ENCODE peak calls at places on chromosomes 1 and 21, in seven cellular contexts. H, G, V, D, N, O and L are unnamed samples.

GRCh38 chr1:227896710-227897655 is 50.7 kb downstream of the WNT9A start:
- DNase-seq in H (no peak), N (peak; percentile 11), D (no peak), O (peak; percentile 30), G (no peak), V (no peak), L (no peak)

GRCh38 chr1:159172599-159173291 is 1.3 kb downstream of the CADM3 start:
- DNase-seq in V (no peak), O (no peak), D (no peak), N (no peak), G (peak; percentile 23), H (no peak), L (no peak)

GRCh38 chr21:26067836-26068401 is 102.7 kb downstream of the APP start:
- DNase-seq in D (no peak), H (no peak), V (no peak), N (no peak), G (no peak), O (no peak), L (peak; percentile 15)

GRCh38 chr1:87176090-87176489 is 152.6 kb upstream of the LMO4 start:
- DNase-seq in V (no peak), H (no peak), G (no peak), O (no peak), N (no peak), D (no peak), L (no peak)

GRCh38 chr21:25887166-25887565 is 152.4 kb downstream of the GABPA start:
- DNase-seq in G (peak; percentile 68), N (no peak), V (no peak), O (no peak), H (no peak), D (no peak), L (no peak)

GRCh38 chr1:183205196-183205781 is 19.2 kb downstream of the LAMC2 start:
- DNase-seq in O (no peak), N (no peak), D (no peak), V (no peak), G (no peak), H (no peak), L (no peak)

GRCh38 chr1:157575744-157576143 is 22.1 kb downstream of the FCRL4 start:
- DNase-seq in O (no peak), H (no peak), N (no peak), V (no peak), G (no peak), D (no peak), L (peak; percentile 48)

GRCh38 chr21:38841472-38841871 is 35.7 kb downstream of the ETS2 start:
- DNase-seq in G (peak; percentile 13), V (no peak), O (no peak), N (no peak), D (no peak), H (no peak), L (no peak)

GRCh38 chr1:37471345-37472231 is 2.8 kb upstream of the ZC3H12A start:
- DNase-seq in O (peak; percentile 84), N (peak; percentile 88), D (peak; percentile 81), G (peak; percentile 83), V (peak; percentile 91), H (no peak), L (no peak)

GRCh38 chr21:43921602-43921978 is 56.6 kb downstream of the AGPAT3 start:
- DNase-seq in D (no peak), O (no peak), N (no peak), V (peak; percentile 59), G (no peak), H (no peak), L (peak; percentile 46)

GRCh38 chr1:60988827-60989363 is 93.5 kb upstream of the NFIA start:
- DNase-seq in D (no peak), H (no peak), G (no peak), O (no peak), V (no peak), N (no peak), L (no peak)

GRCh38 chr1:65175171-65176070 is 27.4 kb downstream of the AK4 start:
- DNase-seq in H (no peak), V (no peak), N (no peak), O (no peak), G (no peak), D (no peak), L (no peak)

GRCh38 chr1:86069757-86070145 is 86.8 kb downstream of the COL24A1 start:
- DNase-seq in G (no peak), D (no peak), V (no peak), H (no peak), O (no peak), N (no peak), L (no peak)

GRCh38 chr1:59296358-59297256 is at the start of gene FGGY:
- DNase-seq in V (peak; percentile 98), H (peak; percentile 11), O (peak; percentile 99), D (peak; percentile 97), G (peak; percentile 97), N (peak; percentile 98), L (peak; percentile 94)

GRCh38 chr1:217542136-217542777 is 88.6 kb downstream of the GPATCH2 start:
- DNase-seq in H (no peak), G (no peak), V (no peak), O (no peak), N (no peak), D (no peak), L (no peak)

GRCh38 chr1:9910080-9910424 is at the start of gene CTNNBIP1:
- DNase-seq in H (no peak), N (no peak), V (no peak), D (no peak), G (no peak), O (no peak), L (no peak)

GRCh38 chr1:79551321-79551720 is 544.8 kb upstream of the ADGRL4 start:
- DNase-seq in N (no peak), H (no peak), G (no peak), O (no peak), D (no peak), V (no peak), L (no peak)

GRCh38 chr1:244080343-244080929 is 29.4 kb downstream of the ZBTB18 start:
- DNase-seq in V (no peak), H (no peak), D (no peak), N (no peak), G (no peak), O (no peak), L (no peak)

GRCh38 chr1:23759277-23759676 is 16.0 kb downstream of the ELOA start:
- DNase-seq in G (no peak), N (no peak), H (no peak), V (no peak), D (peak; percentile 46), O (no peak), L (no peak)

GRCh38 chr21:44871576-44872265 is 1.8 kb downstream of the PTTG1IP start:
- DNase-seq in D (peak; percentile 47), V (peak; percentile 74), G (peak; percentile 82), O (peak; percentile 61), H (no peak), N (peak; percentile 75), L (no peak)

GRCh38 chr1:183281039-183281438 is 95.0 kb downstream of the LAMC2 start:
- DNase-seq in H (no peak), D (no peak), O (no peak), N (no peak), G (no peak), V (no peak), L (no peak)

GRCh38 chr1:198179556-198179981 is 22.8 kb downstream of the NEK7 start:
- DNase-seq in O (no peak), H (no peak), D (no peak), V (peak; percentile 15), G (no peak), N (no peak), L (no peak)

GRCh38 chr1:226034482-226034881 is 28.0 kb upstream of the H3-3A start:
- DNase-seq in G (peak; percentile 81), H (no peak), O (peak; percentile 87), V (peak; percentile 62), D (peak; percentile 68), N (no peak), L (no peak)

GRCh38 chr1:66261370-66261769 is 272.6 kb upstream of the SGIP1 start:
- DNase-seq in N (no peak), D (no peak), O (no peak), H (no peak), V (no peak), G (no peak), L (no peak)

GRCh38 chr1:168178638-168179410 is at the start of gene TIPRL:
- DNase-seq in G (peak; percentile 98), O (peak; percentile 96), H (peak; percentile 95), D (peak; percentile 93), N (peak; percentile 95), V (peak; percentile 97), L (peak; percentile 97)
- TF ChIP-seq CTCF in G (peak; percentile 48), O (peak; percentile 53), H (peak; percentile 51), D (peak; percentile 81), N (peak; percentile 43), V (peak; percentile 52), L (peak; percentile 51)

GRCh38 chr1:19410393-19410792 is 74.9 kb downstream of the CAPZB start:
- DNase-seq in N (no peak), G (no peak), V (no peak), H (no peak), D (no peak), O (no peak), L (no peak)
- H3K36me3 ChIP-seq in N (no peaks in the 10 kb centered on the region), G (no peaks in the 10 kb centered on the region), V (no peaks in the 10 kb centered on the region), H (no peaks in the 10 kb centered on the region), D (no peaks in the 10 kb centered on the region), O (peaks cover 14% of the 10 kb centered on the region), L (peaks cover 12% of the 10 kb centered on the region)

DNA sequence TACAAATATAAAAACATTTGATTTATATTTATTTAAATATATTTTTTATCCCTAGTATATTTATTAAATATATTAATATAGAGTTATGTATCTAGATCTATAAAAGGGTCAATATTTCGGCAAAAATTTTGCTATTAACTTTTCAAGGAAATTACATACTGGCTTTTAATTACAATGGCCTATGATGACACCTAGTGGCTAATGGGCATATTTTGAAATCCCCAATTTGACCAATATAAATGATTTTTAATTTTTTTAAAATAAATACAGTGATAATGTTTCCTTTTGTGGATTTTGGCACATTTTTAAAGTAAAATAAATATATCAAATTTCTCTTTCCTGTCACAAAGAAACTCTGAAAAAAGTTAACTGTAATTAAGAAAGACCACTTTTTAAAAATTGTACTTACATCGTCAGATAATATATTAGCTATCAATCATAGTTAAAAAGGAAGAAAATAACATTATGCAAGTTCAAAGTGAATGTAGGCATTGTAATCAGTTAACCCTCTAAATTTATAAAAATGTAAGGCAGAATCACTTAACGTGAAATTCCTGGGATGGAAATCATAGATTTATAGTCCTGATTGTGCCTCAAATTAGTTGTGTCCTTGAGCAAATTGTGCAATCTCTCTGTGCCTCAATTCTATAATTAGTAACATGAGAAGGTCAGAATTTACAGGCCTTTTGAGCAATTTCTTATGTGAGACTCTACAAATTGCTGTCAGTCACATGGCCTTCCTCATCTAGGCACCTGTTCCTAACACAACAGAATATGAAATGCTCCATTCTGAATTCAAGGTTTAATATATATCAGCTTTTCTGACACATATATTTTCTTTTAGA is 25.6 kb upstream of the RGS13 start:
- DNase-seq in H (peak; percentile 65), V (peak; percentile 24), O (no peak), G (no peak), N (no peak), D (no peak), L (no peak)
- TF ChIP-seq CTCF in H (peak; percentile 89), V (peak; percentile 62), O (peak; percentile 61), G (peak; percentile 46), N (peak; percentile 80), D (peak; percentile 53), L (peak; percentile 43)

GRCh38 chr1:166165661-166166399 is 971 bp downstream of the FAM78B start:
- DNase-seq in V (peak; percentile 11), O (no peak), G (peak; percentile 22), N (no peak), H (no peak), D (peak; percentile 6), L (peak; percentile 56)
- H3K36me3 ChIP-seq in V (no peaks in the 10 kb centered on the region), O (no peaks in the 10 kb centered on the region), G (no peaks in the 10 kb centered on the region), N (no peaks in the 10 kb centered on the region), H (no peaks in the 10 kb centered on the region), D (no peaks in the 10 kb centered on the region), L (no peaks in the 10 kb centered on the region)

GRCh38 chr21:16608209-16608830 is 878.5 kb downstream of the USP25 start:
- DNase-seq in H (no peak), G (no peak), O (no peak), V (no peak), N (no peak), D (no peak), L (no peak)
- TF ChIP-seq CTCF in H (no peak), G (no peak), O (no peak), V (peak; percentile 11), N (peak; percentile 52), D (no peak), L (no peak)